ENCODE peak calls at places on chromosomes 3 and 15, in seven cellular contexts. C is A549, F is sigmoid colon, S is gastrocnemius medialis, R is adrenal gland, G is esophagus muscularis mucosa, Q is spleen. B is an unnamed sample.

GRCh38 chr3:188274249-188274915 is 120.4 kb downstream of the LPP start:
- DNase-seq in R (no peak), Q (no peak), F (no peak), G (no peak), C (no peak), S (no peak), B (no peak)

GRCh38 chr3:54999801-55000200 is 71.9 kb upstream of the LRTM1 start:
- DNase-seq in S (no peak), Q (no peak), R (no peak), G (peak), F (no peak), C (no peak), B (no peak)

GRCh38 chr15:101145362-101145761 is 106.5 kb downstream of the CHSY1 start:
- DNase-seq in G (no peak), Q (no peak), S (no peak), C (peak), R (no peak), F (peak), B (no peak)

GRCh38 chr3:71372911-71373637 is 210.5 kb downstream of the FOXP1 start:
- DNase-seq in C (no peak), F (no peak), Q (no peak), R (no peak), G (peak), S (no peak), B (no peak)

GRCh38 chr3:99859855-99860254 is 42.2 kb downstream of the CMSS1 start:
- DNase-seq in C (peak), S (no peak), F (no peak), Q (no peak), G (no peak), R (no peak), B (no peak)

GRCh38 chr3:100449214-100449613 is 43.2 kb upstream of the TMEM45A start:
- DNase-seq in C (no peak), F (no peak), Q (no peak), G (no peak), S (no peak), R (no peak), B (no peak)

GRCh38 chr3:169104972-169105371 is 558.5 kb downstream of the MECOM start:
- DNase-seq in R (no peak), F (no peak), G (no peak), C (no peak), Q (no peak), S (no peak), B (no peak)

GRCh38 chr3:38597502-38598060 is 51.9 kb downstream of the SCN5A start:
- DNase-seq in G (no peak), Q (peak), S (no peak), F (peak), C (no peak), R (no peak), B (no peak)

GRCh38 chr3:46208167-46208704 is at the start of gene CCR1:
- DNase-seq in C (peak), F (no peak), S (peak), Q (peak), G (peak), R (peak), B (no peak)

GRCh38 chr3:27594096-27594690 is 110.0 kb upstream of the SLC4A7 start:
- DNase-seq in Q (no peak), F (no peak), C (no peak), R (no peak), G (no peak), S (no peak), B (no peak)

GRCh38 chr3:187223799-187224198 is 26.5 kb downstream of the RTP1 start:
- DNase-seq in Q (no peak), R (no peak), F (no peak), S (no peak), C (no peak), G (no peak), B (peak)

GRCh38 chr3:55888282-55888855 is 401.3 kb upstream of the WNT5A start:
- DNase-seq in R (no peak), S (no peak), C (no peak), F (no peak), Q (no peak), G (peak), B (no peak)

GRCh38 chr15:68887120-68887519 is 43.2 kb upstream of the SPESP1 start:
- DNase-seq in R (no peak), G (peak), Q (no peak), F (no peak), C (no peak), S (no peak), B (no peak)

GRCh38 chr15:40065166-40065565 is 26.2 kb upstream of the SRP14 start:
- DNase-seq in R (no peak), C (no peak), Q (peak), G (no peak), F (no peak), S (no peak), B (no peak)

GRCh38 chr3:52047295-52047960 is 8.9 kb downstream of the DUSP7 start:
- DNase-seq in G (no peak), C (no peak), F (no peak), R (no peak), S (no peak), Q (no peak), B (peak)

GRCh38 chr3:61772439-61772838 is 211.1 kb downstream of the PTPRG start:
- DNase-seq in G (no peak), S (no peak), F (no peak), Q (no peak), R (no peak), C (no peak), B (no peak)

GRCh38 chr3:14124223-14124614 is 451 bp downstream of the CHCHD4 start:
- DNase-seq in F (peak), Q (peak), R (peak), S (peak), G (peak), C (peak), B (no peak)

GRCh38 chr3:14126017-14126902 is 1.4 kb downstream of the TMEM43 start:
- DNase-seq in R (no peak), G (peak), S (peak), F (no peak), C (no peak), Q (no peak), B (no peak)

GRCh38 chr3:14127106-14127505 is 2.3 kb downstream of the TMEM43 start:
- DNase-seq in R (peak), F (no peak), C (no peak), G (no peak), Q (no peak), S (peak), B (no peak)

GRCh38 chr3:14124615-14125192 is at the start of the genes CHCHD4 and TMEM43:
- DNase-seq in Q (peak), S (peak), F (peak), C (peak), G (peak), R (peak), B (peak)

DNA sequence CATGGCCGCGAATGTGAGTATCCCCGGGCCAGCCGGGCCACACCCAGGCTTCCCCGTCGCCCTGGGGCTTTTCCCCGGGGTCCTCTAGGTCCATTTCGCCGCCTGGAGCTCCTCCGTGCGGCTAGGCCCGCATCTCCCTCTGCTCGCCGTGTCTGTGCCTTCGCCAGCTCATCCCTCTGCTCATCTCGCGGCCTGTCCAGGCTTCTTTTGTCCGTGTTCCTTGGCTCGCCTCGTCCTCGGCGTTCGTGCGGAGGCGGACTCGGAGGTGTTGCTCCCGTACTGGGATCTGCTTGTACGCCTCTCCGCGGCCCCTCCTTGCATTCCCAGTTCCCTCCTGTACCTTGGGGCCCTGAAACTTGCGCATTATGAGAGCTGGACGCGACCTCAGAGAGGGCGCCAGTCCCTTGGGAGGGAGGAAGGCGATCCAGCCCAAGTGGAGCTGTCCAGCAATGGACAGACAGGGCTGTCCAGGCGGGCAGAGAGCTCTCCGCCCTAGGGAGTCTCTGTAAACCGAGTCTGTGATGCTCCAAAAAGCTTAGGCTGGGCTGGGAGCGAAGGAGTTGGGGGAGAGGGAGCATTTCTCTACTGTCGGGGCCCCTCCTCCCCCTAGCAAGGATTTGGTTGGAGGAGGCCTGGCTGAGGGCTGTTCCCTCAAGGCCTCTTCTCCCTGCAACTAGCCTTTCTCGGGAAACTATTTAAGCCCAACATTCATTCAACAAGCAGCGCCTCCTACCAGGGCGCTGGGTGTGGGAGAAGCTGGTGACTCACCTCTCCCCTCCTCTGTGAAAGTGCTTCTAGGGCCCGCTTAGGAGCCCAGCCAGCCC is 553 bp downstream of the TMEM43 start:
- DNase-seq in C (peak), G (peak), Q (no peak), S (no peak), R (peak), F (peak), B (peak)
- TF ChIP-seq POLR2A in C (no peak), G (peak), Q (no peak), S (peak), R (peak), F (no peak), B (peak)

GRCh38 chr15:90716976-90717821 is at the start of gene BLM:
- DNase-seq in Q (peak), C (peak), F (peak), R (peak), G (peak), S (peak), B (peak)
- TF ChIP-seq POLR2A in Q (peak), C (peak), F (no peak), R (peak), G (no peak), S (peak), B (peak)

GRCh38 chr3:50444782-50445181 is 58.7 kb downstream of the CACNA2D2 start:
- DNase-seq in S (no peak), F (no peak), C (no peak), Q (no peak), G (no peak), R (no peak), B (no peak)
- TF ChIP-seq POLR2A in S (no peak), F (no peak), C (no peak), Q (no peak), G (no peak), R (no peak), B (no peak)

DNA sequence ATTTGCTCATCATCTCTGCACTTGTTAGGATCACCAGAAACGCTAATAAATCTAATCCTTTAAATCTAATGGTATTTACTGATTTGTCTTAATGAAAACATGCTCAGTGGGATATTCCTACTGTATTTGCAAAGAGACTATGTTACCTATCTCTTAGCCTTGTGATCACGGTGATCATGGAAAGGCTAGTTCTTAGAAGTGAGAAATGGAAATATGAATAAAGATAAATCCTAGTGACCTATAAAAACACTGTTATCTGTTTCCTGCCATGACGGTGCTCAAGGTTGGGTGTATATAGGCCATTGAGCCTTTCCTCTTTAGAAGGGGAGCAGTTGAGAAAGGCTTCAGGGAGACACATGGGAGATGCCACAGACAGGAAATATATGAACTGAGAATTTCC is 116.3 kb downstream of the THRB start:
- DNase-seq in S (no peak), G (no peak), Q (no peak), R (no peak), C (no peak), F (no peak), B (no peak)
- TF ChIP-seq POLR2A in S (no peak), G (no peak), Q (no peak), R (no peak), C (no peak), F (no peak), B (no peak)

GRCh38 chr3:20186600-20187004 is 596 bp upstream of the SGO1 start:
- DNase-seq in Q (no peak), F (no peak), S (no peak), G (no peak), R (no peak), C (peak), B (no peak)
- TF ChIP-seq POLR2A in Q (no peak), F (no peak), S (no peak), G (no peak), R (peak), C (no peak), B (no peak)

GRCh38 chr15:41773729-41774061 is 589 bp upstream of the MAPKBP1 start:
- DNase-seq in C (no peak), S (no peak), G (no peak), Q (no peak), R (no peak), F (no peak), B (no peak)
- TF ChIP-seq POLR2A in C (no peak), S (no peak), G (no peak), Q (no peak), R (no peak), F (no peak), B (no peak)

GRCh38 chr15:75213212-75213767 is 11.6 kb downstream of the C15orf39 start:
- DNase-seq in F (no peak), S (no peak), C (no peak), G (no peak), Q (no peak), R (no peak), B (no peak)
- TF ChIP-seq POLR2A in F (no peak), S (no peak), C (no peak), G (no peak), Q (no peak), R (no peak), B (no peak)

DNA sequence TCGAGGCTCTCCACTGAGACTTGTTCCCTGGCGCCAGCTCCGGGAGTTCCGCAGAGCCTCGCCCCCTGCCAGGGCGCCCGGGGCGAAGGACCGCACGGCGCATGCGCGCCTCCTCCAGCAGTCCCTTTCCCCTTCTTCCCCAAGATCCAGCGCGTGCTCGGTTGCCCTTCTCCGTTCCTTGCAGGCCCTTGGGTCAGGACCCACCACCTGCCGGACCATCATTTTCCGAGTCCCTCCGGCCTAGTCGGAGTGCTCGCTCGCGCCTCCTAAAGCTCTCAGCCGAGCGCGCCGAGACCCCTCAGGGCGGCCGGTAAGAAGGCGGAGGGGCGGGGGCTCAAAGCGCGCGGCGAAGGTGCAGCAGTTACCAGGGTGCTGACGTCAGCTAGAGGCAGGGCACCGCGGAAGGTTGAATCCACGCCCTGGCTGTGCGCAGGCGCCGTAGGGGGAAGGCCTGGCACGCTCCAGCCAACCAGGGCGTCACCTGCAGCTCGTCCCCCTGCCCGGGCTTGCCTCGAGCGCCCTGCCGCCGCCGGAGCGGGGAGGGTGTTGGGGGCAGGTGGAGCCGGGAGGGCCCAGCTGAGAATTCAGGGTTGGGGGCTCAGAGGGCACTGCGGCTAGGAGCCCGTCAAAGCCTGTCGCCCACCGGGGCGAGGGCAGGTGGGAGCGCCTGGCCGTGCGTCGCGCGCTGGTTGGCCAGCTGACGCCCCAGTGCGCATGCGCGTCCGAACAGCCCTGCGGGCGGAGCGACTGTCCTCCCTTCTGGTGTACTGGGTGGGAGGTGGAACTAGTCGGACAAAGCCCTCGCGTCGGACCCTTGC is at the start of gene TCAIM:
- DNase-seq in Q (peak), F (peak), C (peak), G (peak), S (peak), R (peak), B (peak)
- TF ChIP-seq POLR2A in Q (peak), F (peak), C (peak), G (peak), S (peak), R (peak), B (peak)

GRCh38 chr3:9749663-9750555 is at the start of gene OGG1:
- DNase-seq in R (peak), G (peak), Q (peak), F (peak), C (peak), S (peak), B (peak)
- TF ChIP-seq POLR2A in R (no peak), G (no peak), Q (no peak), F (no peak), C (peak), S (peak), B (peak)